ENCODE peak calls at places on chromosomes 4 and X, in eight cellular contexts. One of them, this sample, is unnamed.

GRCh38 chrX:20412871-20413486 is 146.3 kb upstream of the RPS6KA3 start:
- DNase-seq in astrocyte of the spinal cord: no peak
- DNase-seq in hepatocyte: no peak
- DNase-seq in mesenchymal stem cell: no peak
- DNase-seq in nephron progenitor cell: no peak
- DNase-seq in NB4: no peak
- DNase-seq in GM06990: peak; percentile 20
- DNase-seq in stromal cell of bone marrow: no peak
- DNase-seq in this sample: no peak

GRCh38 chr4:179989975-179990374 is 2253.2 kb upstream of the TENM3 start:
- DNase-seq in astrocyte of the spinal cord: no peak
- DNase-seq in hepatocyte: no peak
- DNase-seq in mesenchymal stem cell: no peak
- DNase-seq in nephron progenitor cell: no peak
- DNase-seq in NB4: peak; percentile 11
- DNase-seq in GM06990: peak; percentile 51
- DNase-seq in stromal cell of bone marrow: no peak
- DNase-seq in this sample: no peak

GRCh38 chrX:108307408-108308085 is 130.7 kb downstream of the COL4A6 start:
- DNase-seq in astrocyte of the spinal cord: no peak
- DNase-seq in hepatocyte: peak; percentile 19
- DNase-seq in mesenchymal stem cell: no peak
- DNase-seq in nephron progenitor cell: no peak
- DNase-seq in NB4: no peak
- DNase-seq in GM06990: no peak
- DNase-seq in stromal cell of bone marrow: no peak
- DNase-seq in this sample: no peak

GRCh38 chr4:172826866-172827265 is 341.7 kb upstream of the GALNT7 start:
- DNase-seq in astrocyte of the spinal cord: no peak
- DNase-seq in hepatocyte: no peak
- DNase-seq in mesenchymal stem cell: no peak
- DNase-seq in nephron progenitor cell: no peak
- DNase-seq in NB4: no peak
- DNase-seq in GM06990: no peak
- DNase-seq in stromal cell of bone marrow: no peak
- DNase-seq in this sample: no peak

GRCh38 chr4:173135241-173135847 is 33.3 kb upstream of the GALNT7 start:
- DNase-seq in astrocyte of the spinal cord: peak; percentile 34
- DNase-seq in hepatocyte: no peak
- DNase-seq in mesenchymal stem cell: peak; percentile 70
- DNase-seq in nephron progenitor cell: no peak
- DNase-seq in NB4: peak; percentile 7
- DNase-seq in GM06990: no peak
- DNase-seq in stromal cell of bone marrow: peak; percentile 26
- DNase-seq in this sample: no peak

GRCh38 chrX:38304010-38304409 is 23.3 kb downstream of the RPGR start:
- DNase-seq in astrocyte of the spinal cord: peak; percentile 23
- DNase-seq in hepatocyte: peak; percentile 15
- DNase-seq in mesenchymal stem cell: peak; percentile 29
- DNase-seq in nephron progenitor cell: no peak
- DNase-seq in NB4: no peak
- DNase-seq in GM06990: no peak
- DNase-seq in stromal cell of bone marrow: no peak
- DNase-seq in this sample: no peak

GRCh38 chr4:183139058-183139740 is 40.1 kb downstream of the WWC2 start:
- DNase-seq in astrocyte of the spinal cord: no peak
- DNase-seq in hepatocyte: no peak
- DNase-seq in mesenchymal stem cell: no peak
- DNase-seq in nephron progenitor cell: no peak
- DNase-seq in NB4: no peak
- DNase-seq in GM06990: no peak
- DNase-seq in stromal cell of bone marrow: no peak
- DNase-seq in this sample: no peak

GRCh38 chr4:126404549-126404948 is 1089.8 kb downstream of the FAT4 start:
- DNase-seq in astrocyte of the spinal cord: no peak
- DNase-seq in hepatocyte: no peak
- DNase-seq in mesenchymal stem cell: no peak
- DNase-seq in nephron progenitor cell: no peak
- DNase-seq in NB4: no peak
- DNase-seq in GM06990: no peak
- DNase-seq in stromal cell of bone marrow: no peak
- DNase-seq in this sample: no peak

GRCh38 chr4:99677161-99677560 is 19.5 kb upstream of the C4orf54 start:
- DNase-seq in astrocyte of the spinal cord: no peak
- DNase-seq in hepatocyte: no peak
- DNase-seq in mesenchymal stem cell: no peak
- DNase-seq in nephron progenitor cell: no peak
- DNase-seq in NB4: no peak
- DNase-seq in GM06990: no peak
- DNase-seq in stromal cell of bone marrow: no peak
- DNase-seq in this sample: no peak

GRCh38 chr4:21790437-21791029 is 158.0 kb downstream of the KCNIP4 start:
- DNase-seq in astrocyte of the spinal cord: peak; percentile 68
- DNase-seq in hepatocyte: peak; percentile 49
- DNase-seq in mesenchymal stem cell: peak; percentile 48
- DNase-seq in nephron progenitor cell: no peak
- DNase-seq in NB4: peak; percentile 51
- DNase-seq in GM06990: no peak
- DNase-seq in stromal cell of bone marrow: no peak
- DNase-seq in this sample: no peak

GRCh38 chr4:22268350-22269025 is 247.4 kb downstream of the ADGRA3 start:
- DNase-seq in astrocyte of the spinal cord: no peak
- DNase-seq in hepatocyte: peak; percentile 39
- DNase-seq in mesenchymal stem cell: no peak
- DNase-seq in nephron progenitor cell: no peak
- DNase-seq in NB4: peak; percentile 2
- DNase-seq in GM06990: no peak
- DNase-seq in stromal cell of bone marrow: no peak
- DNase-seq in this sample: no peak

GRCh38 chrX:24334473-24334872 is 20.6 kb upstream of the SUPT20HL2 start:
- DNase-seq in astrocyte of the spinal cord: no peak
- DNase-seq in hepatocyte: peak; percentile 25
- DNase-seq in mesenchymal stem cell: no peak
- DNase-seq in nephron progenitor cell: no peak
- DNase-seq in NB4: no peak
- DNase-seq in GM06990: no peak
- DNase-seq in stromal cell of bone marrow: no peak
- DNase-seq in this sample: no peak

GRCh38 chr4:47674173-47674572 is 163.7 kb downstream of the CORIN start:
- DNase-seq in astrocyte of the spinal cord: no peak
- DNase-seq in hepatocyte: no peak
- DNase-seq in mesenchymal stem cell: no peak
- DNase-seq in nephron progenitor cell: no peak
- DNase-seq in NB4: no peak
- DNase-seq in GM06990: no peak
- DNase-seq in stromal cell of bone marrow: no peak
- DNase-seq in this sample: no peak

GRCh38 chrX:56817179-56817578 is 88.1 kb downstream of the NBDY start:
- DNase-seq in astrocyte of the spinal cord: no peak
- DNase-seq in hepatocyte: no peak
- DNase-seq in mesenchymal stem cell: no peak
- DNase-seq in nephron progenitor cell: no peak
- DNase-seq in NB4: no peak
- DNase-seq in GM06990: no peak
- DNase-seq in stromal cell of bone marrow: no peak
- DNase-seq in this sample: no peak

GRCh38 chr4:119113033-119113655 is 22.5 kb upstream of the MYOZ2 start:
- DNase-seq in astrocyte of the spinal cord: peak; percentile 95
- DNase-seq in hepatocyte: peak; percentile 49
- DNase-seq in mesenchymal stem cell: peak; percentile 94
- DNase-seq in nephron progenitor cell: no peak
- DNase-seq in NB4: peak; percentile 88
- DNase-seq in GM06990: no peak
- DNase-seq in stromal cell of bone marrow: peak; percentile 91
- DNase-seq in this sample: no peak

GRCh38 chr4:2598661-2599654 is 62.5 kb downstream of the FAM193A start:
- DNase-seq in astrocyte of the spinal cord: peak; percentile 22
- DNase-seq in hepatocyte: no peak
- DNase-seq in mesenchymal stem cell: peak; percentile 39
- DNase-seq in nephron progenitor cell: no peak
- DNase-seq in NB4: peak; percentile 82
- DNase-seq in GM06990: peak; percentile 51
- DNase-seq in stromal cell of bone marrow: no peak
- DNase-seq in this sample: no peak

GRCh38 chrX:51894697-51895336 is 1.4 kb downstream of the MAGED1 start:
- DNase-seq in astrocyte of the spinal cord: peak; percentile 31
- DNase-seq in hepatocyte: peak; percentile 18
- DNase-seq in mesenchymal stem cell: peak; percentile 27
- DNase-seq in nephron progenitor cell: peak; percentile 20
- DNase-seq in NB4: no peak
- DNase-seq in GM06990: peak; percentile 31
- DNase-seq in stromal cell of bone marrow: no peak
- DNase-seq in this sample: no peak

GRCh38 chr4:2935762-2936743 is 27.2 kb downstream of the NOP14 start:
- DNase-seq in astrocyte of the spinal cord: peak; percentile 22
- DNase-seq in hepatocyte: peak; percentile 47
- DNase-seq in mesenchymal stem cell: no peak
- DNase-seq in nephron progenitor cell: no peak
- DNase-seq in NB4: peak; percentile 80
- DNase-seq in GM06990: peak; percentile 36
- DNase-seq in stromal cell of bone marrow: no peak
- DNase-seq in this sample: no peak

GRCh38 chr4:71270901-71271300 is 67.9 kb upstream of the SLC4A4 start:
- DNase-seq in astrocyte of the spinal cord: peak; percentile 41
- DNase-seq in hepatocyte: peak; percentile 46
- DNase-seq in mesenchymal stem cell: peak; percentile 39
- DNase-seq in nephron progenitor cell: peak; percentile 35
- DNase-seq in NB4: peak; percentile 41
- DNase-seq in GM06990: no peak
- DNase-seq in stromal cell of bone marrow: no peak
- DNase-seq in this sample: no peak

GRCh38 chr4:55183926-55184599 is 58.7 kb upstream of the KDR start:
- DNase-seq in astrocyte of the spinal cord: peak; percentile 96
- DNase-seq in hepatocyte: peak; percentile 70
- DNase-seq in mesenchymal stem cell: peak; percentile 95
- DNase-seq in nephron progenitor cell: no peak
- DNase-seq in NB4: no peak
- DNase-seq in GM06990: no peak
- DNase-seq in stromal cell of bone marrow: peak; percentile 77
- DNase-seq in this sample: no peak

GRCh38 chr4:1192091-1192492 is 19.7 kb upstream of the SPON2 start:
- DNase-seq in astrocyte of the spinal cord: peak; percentile 96
- DNase-seq in hepatocyte: peak; percentile 87
- DNase-seq in mesenchymal stem cell: peak; percentile 98
- DNase-seq in nephron progenitor cell: no peak
- DNase-seq in NB4: peak; percentile 4
- DNase-seq in GM06990: no peak
- DNase-seq in stromal cell of bone marrow: peak; percentile 97
- DNase-seq in this sample: no peak

GRCh38 chr4:187004628-187005027 is 281.0 kb upstream of the FAT1 start:
- DNase-seq in astrocyte of the spinal cord: no peak
- DNase-seq in hepatocyte: no peak
- DNase-seq in mesenchymal stem cell: no peak
- DNase-seq in nephron progenitor cell: no peak
- DNase-seq in NB4: no peak
- DNase-seq in GM06990: no peak
- DNase-seq in stromal cell of bone marrow: no peak
- DNase-seq in this sample: no peak

GRCh38 chr4:101217353-101218031 is 129.8 kb downstream of the PPP3CA start:
- DNase-seq in astrocyte of the spinal cord: no peak
- DNase-seq in hepatocyte: no peak
- DNase-seq in mesenchymal stem cell: peak; percentile 37
- DNase-seq in nephron progenitor cell: no peak
- DNase-seq in NB4: no peak
- DNase-seq in GM06990: no peak
- DNase-seq in stromal cell of bone marrow: no peak
- DNase-seq in this sample: no peak

GRCh38 chrX:115233497-115234219 is at the start of gene LRCH2:
- DNase-seq in astrocyte of the spinal cord: peak; percentile 46
- DNase-seq in hepatocyte: peak; percentile 76
- DNase-seq in mesenchymal stem cell: peak; percentile 62
- DNase-seq in nephron progenitor cell: peak; percentile 74
- DNase-seq in NB4: no peak
- DNase-seq in GM06990: no peak
- DNase-seq in stromal cell of bone marrow: peak; percentile 8
- DNase-seq in this sample: no peak

GRCh38 chr4:13704761-13705160 is 77.2 kb upstream of the BOD1L1 start:
- DNase-seq in astrocyte of the spinal cord: no peak
- DNase-seq in hepatocyte: no peak
- DNase-seq in mesenchymal stem cell: no peak
- DNase-seq in nephron progenitor cell: no peak
- DNase-seq in NB4: no peak
- DNase-seq in GM06990: no peak
- DNase-seq in stromal cell of bone marrow: no peak
- DNase-seq in this sample: no peak

GRCh38 chr4:7381221-7381889 is 53.4 kb downstream of the PSAPL1 start:
- DNase-seq in astrocyte of the spinal cord: no peak
- DNase-seq in hepatocyte: no peak
- DNase-seq in mesenchymal stem cell: no peak
- DNase-seq in nephron progenitor cell: no peak
- DNase-seq in NB4: no peak
- DNase-seq in GM06990: no peak
- DNase-seq in stromal cell of bone marrow: no peak
- DNase-seq in this sample: no peak

GRCh38 chr4:7902101-7902553 is 37.5 kb downstream of the AFAP1 start:
- DNase-seq in astrocyte of the spinal cord: no peak
- DNase-seq in hepatocyte: no peak
- DNase-seq in mesenchymal stem cell: no peak
- DNase-seq in nephron progenitor cell: no peak
- DNase-seq in NB4: no peak
- DNase-seq in GM06990: no peak
- DNase-seq in stromal cell of bone marrow: no peak
- DNase-seq in this sample: no peak

GRCh38 chr4:174398728-174399127 is 115.0 kb downstream of the CEP44 start:
- DNase-seq in astrocyte of the spinal cord: peak; percentile 80
- DNase-seq in hepatocyte: no peak
- DNase-seq in mesenchymal stem cell: peak; percentile 75
- DNase-seq in nephron progenitor cell: no peak
- DNase-seq in NB4: no peak
- DNase-seq in GM06990: no peak
- DNase-seq in stromal cell of bone marrow: peak; percentile 47
- DNase-seq in this sample: no peak

This sample was measured in stimulated activated CD4-positive, alpha-beta T cell treated with anti-CD3 and anti-CD28 coated beads, TNF-alpha, amount 100 ng/mL, for 1 hour.